ENCODE peak calls at places on chromosomes 5 and 9, in ten cellular contexts. F is AG10803; Q is DND-41; N is HTR-8/SVneo; A is prostate gland; G is Daoy; U is activated T-cell treated with anti-CD3 and anti-CD28 coated beads, Interleukin-2, amount 50 U/mL, for 24 hours; H is midbrain; Z is posterior cingulate gyrus; S is naive thymus-derived CD8-positive, alpha-beta T cell. L is an unnamed sample.

GRCh38 chr5:128844354-128844923 is 120.8 kb upstream of the SLC27A6 start:
- DNase-seq in U (no peak), N (peak), H (peak), S (no peak), A (no peak), G (no peak), Q (no peak), F (no peak), Z (no peak), L (no peak)

GRCh38 chr9:130933114-130934046 is 5.7 kb downstream of the FIBCD1 start:
- DNase-seq in Q (no peak), H (no peak), G (peak), U (no peak), F (peak), Z (no peak), A (no peak), S (no peak), N (peak), L (no peak)

GRCh38 chr5:38078161-38078560 is 180.2 kb upstream of the EGFLAM start:
- DNase-seq in Z (no peak), N (peak), U (no peak), Q (no peak), G (peak), H (no peak), A (no peak), F (peak), S (no peak), L (no peak)

GRCh38 chr5:93886917-93887361 is 145.5 kb upstream of the POU5F2 start:
- DNase-seq in S (no peak), H (no peak), G (peak), N (no peak), A (no peak), U (no peak), Z (no peak), Q (peak), F (no peak), L (no peak)

GRCh38 chr9:76989501-76989900 is 30.0 kb upstream of the FOXB2 start:
- DNase-seq in S (no peak), U (no peak), N (no peak), H (peak), A (no peak), G (no peak), Z (no peak), F (no peak), Q (no peak), L (no peak)

GRCh38 chr5:173963867-173964429 is 25.0 kb upstream of the C5orf47 start:
- DNase-seq in N (no peak), A (peak), G (peak), Q (peak), Z (peak), H (peak), U (no peak), S (peak), F (peak), L (no peak)

GRCh38 chr5:1883120-1883924 is 597 bp upstream of the IRX4 start:
- DNase-seq in H (no peak), U (peak), A (no peak), F (no peak), G (peak), N (peak), Z (no peak), Q (no peak), S (no peak), L (no peak)

GRCh38 chr5:121251954-121252353 is 599.7 kb upstream of the FTMT start:
- DNase-seq in U (no peak), Z (no peak), N (no peak), H (no peak), A (no peak), G (peak), Q (no peak), S (no peak), F (no peak), L (no peak)

GRCh38 chr9:117448066-117448465 is 33.2 kb upstream of the ASTN2 start:
- DNase-seq in H (no peak), Q (no peak), S (no peak), N (no peak), U (no peak), A (no peak), G (no peak), Z (no peak), F (no peak), L (no peak)

GRCh38 chr5:1298723-1299510 is 4.0 kb upstream of the TERT start:
- DNase-seq in Q (no peak), G (no peak), N (no peak), F (no peak), A (no peak), S (no peak), U (peak), H (no peak), Z (no peak), L (peak)

GRCh38 chr5:149938791-149939358 is 5.7 kb downstream of the PDE6A start:
- DNase-seq in Q (no peak), U (no peak), F (peak), Z (no peak), N (peak), S (no peak), H (no peak), A (peak), G (peak), L (no peak)

GRCh38 chr5:180470966-180471582 is 23.1 kb upstream of the CNOT6 start:
- DNase-seq in S (peak), G (peak), F (peak), H (peak), U (peak), Q (peak), N (peak), A (peak), Z (peak), L (peak)

GRCh38 chr9:93112864-93113389 is 16.9 kb downstream of the CARD19 start:
- DNase-seq in F (no peak), A (no peak), N (no peak), U (no peak), H (no peak), S (no peak), G (no peak), Z (no peak), Q (no peak), L (peak)

GRCh38 chr9:134360897-134361296 is 34.6 kb downstream of the RXRA start:
- DNase-seq in S (no peak), Q (no peak), U (no peak), F (peak), A (peak), H (no peak), G (peak), N (no peak), Z (no peak), L (no peak)

GRCh38 chr5:41252036-41252435 is 38.7 kb upstream of the C6 start:
- DNase-seq in Q (no peak), Z (no peak), N (no peak), F (no peak), U (no peak), S (no peak), H (no peak), A (no peak), G (no peak), L (no peak)

GRCh38 chr9:80793706-80794105 is 895.6 kb downstream of the TLE1 start:
- DNase-seq in Q (no peak), F (no peak), U (no peak), H (no peak), G (no peak), N (no peak), Z (no peak), A (no peak), S (no peak), L (no peak)

GRCh38 chr5:17096975-17097695 is 120.3 kb upstream of the BASP1 start:
- DNase-seq in U (no peak), N (no peak), F (no peak), Z (no peak), A (no peak), Q (no peak), G (peak), H (no peak), S (no peak), L (no peak)

GRCh38 chr5:175895701-175896102 is 24.3 kb downstream of the CPLX2 start:
- DNase-seq in G (peak), N (no peak), S (peak), F (no peak), A (no peak), U (peak), Q (peak), Z (no peak), H (no peak), L (no peak)

GRCh38 chr5:10332301-10332700 is 21.2 kb upstream of the MARCHF6 start:
- DNase-seq in A (no peak), S (no peak), H (no peak), F (no peak), Q (no peak), U (no peak), N (no peak), Z (no peak), G (no peak), L (no peak)

GRCh38 chr5:165497707-165498106 is 1992.3 kb downstream of the MAT2B start:
- DNase-seq in U (no peak), Q (no peak), F (no peak), N (peak), A (no peak), S (no peak), Z (no peak), H (no peak), G (peak), L (no peak)

GRCh38 chr9:5557606-5558587 is 47.6 kb downstream of the PDCD1LG2 start:
- DNase-seq in U (peak), Z (peak), A (no peak), Q (peak), G (no peak), S (peak), H (no peak), N (no peak), F (peak), L (no peak)

GRCh38 chr9:116499986-116500871 is 186.9 kb upstream of the TRIM32 start:
- DNase-seq in H (no peak), Q (no peak), A (no peak), G (peak), U (no peak), S (no peak), F (peak), Z (no peak), N (peak), L (no peak)

GRCh38 chr5:172280937-172281336 is 2.6 kb downstream of the UBTD2 start:
- DNase-seq in Z (no peak), Q (no peak), F (peak), S (no peak), H (no peak), A (no peak), U (no peak), G (peak), N (no peak), L (no peak)

GRCh38 chr9:32344551-32345182 is 39.8 kb upstream of the ACO1 start:
- DNase-seq in A (no peak), Z (no peak), F (peak), Q (peak), G (peak), U (no peak), N (peak), S (no peak), H (no peak), L (no peak)

GRCh38 chr5:7813576-7813975 is 37.4 kb downstream of the CFAP90 start:
- DNase-seq in Q (no peak), G (no peak), Z (no peak), F (no peak), N (no peak), S (no peak), U (no peak), A (no peak), H (no peak), L (no peak)

GRCh38 chr5:92644271-92644886 is 936.6 kb downstream of the NR2F1-AS1 start:
- DNase-seq in Q (no peak), G (no peak), F (no peak), S (no peak), A (no peak), Z (no peak), N (no peak), H (no peak), U (no peak), L (no peak)

GRCh38 chr9:35374436-35374835 is 115.5 kb upstream of the RUSC2 start:
- DNase-seq in H (no peak), F (no peak), Z (no peak), S (no peak), Q (no peak), G (no peak), N (no peak), A (no peak), U (no peak), L (no peak)

GRCh38 chr9:129574911-129575574 is 45.9 kb downstream of the C9orf50 start:
- DNase-seq in G (no peak), H (no peak), F (peak), Q (no peak), N (no peak), Z (no peak), A (no peak), S (no peak), U (no peak), L (no peak)

GRCh38 chr9:132793606-132794580 is 84.2 kb downstream of the AK8 start:
- DNase-seq in N (no peak), Q (no peak), G (no peak), H (no peak), U (no peak), S (no peak), A (no peak), Z (no peak), F (no peak), L (peak)

GRCh38 chr5:147733075-147733474 is 49.5 kb downstream of the JAKMIP2 start:
- DNase-seq in U (no peak), A (no peak), G (no peak), Q (no peak), Z (no peak), N (no peak), S (no peak), F (no peak), H (peak), L (no peak)

GRCh38 chr5:93092349-93093105 is 488.5 kb downstream of the NR2F1-AS1 start:
- DNase-seq in N (no peak), F (peak), G (peak), S (no peak), Q (no peak), A (no peak), H (peak), Z (no peak), U (no peak), L (no peak)

GRCh38 chr5:179266291-179267070 is 78.8 kb downstream of the ADAMTS2 start:
- DNase-seq in G (no peak), F (peak), H (no peak), Q (no peak), N (no peak), U (peak), Z (no peak), S (no peak), A (no peak), L (peak)

GRCh38 chr5:149414405-149415244 is 35.5 kb upstream of the IL17B start:
- DNase-seq in F (peak), S (no peak), H (no peak), N (no peak), Z (no peak), A (no peak), U (no peak), G (peak), Q (no peak), L (no peak)

GRCh38 chr5:35246928-35247644 is 16.8 kb upstream of the PRLR start:
- DNase-seq in U (no peak), H (peak), Z (peak), N (no peak), Q (no peak), A (no peak), F (peak), G (peak), S (no peak), L (no peak)

GRCh38 chr9:88532320-88532719 is 2.7 kb upstream of the NXNL2 start:
- DNase-seq in G (no peak), N (no peak), A (no peak), U (no peak), F (peak), S (no peak), Z (no peak), H (no peak), Q (no peak), L (no peak)

GRCh38 chr9:126614088-126614454 is 343 bp downstream of the LMX1B start:
- DNase-seq in Q (no peak), S (no peak), N (no peak), A (no peak), U (no peak), F (no peak), Z (no peak), H (no peak), G (peak), L (no peak)

L was measured in mesenteric fat pad.